ENCODE peak calls at places on chromosome 2, in nine cellular contexts. J is T-helper 2 cell; L is RWPE1; K is stimulated activated CD8-positive, alpha-beta memory T cell treated with anti-CD3 and anti-CD28 coated beads, Interleukin-15, amount 100 ng/mL, for 24 hours; N is retina; S is WTC11; B is activated CD4-positive, alpha-beta T cell treated with anti-CD3 and anti-CD28 coated beads, Interleukin-2, amount 50 U/mL, for 1 hour; T is ascending aorta; F is NCI-H2171. W is an unnamed sample.

GRCh38 chr2:15107137-15107536 is 454.0 kb downstream of the NBAS start:
- DNase-seq in J (no peak), L (no peak), K (no peak), N (no peak), S (no peak), B (no peak), T (no peak), F (no peak), W (no peak)

GRCh38 chr2:45746888-45747287 is 95.4 kb downstream of the PRKCE start:
- DNase-seq in J (no peak), L (no peak), K (no peak), N (no peak), S (no peak), B (no peak), T (no peak), F (no peak), W (no peak)

GRCh38 chr2:69644506-69644979 is 1.0 kb upstream of the AAK1 start:
- DNase-seq in J (no peak), L (no peak), K (no peak), N (no peak), S (no peak), B (no peak), T (no peak), F (no peak), W (no peak)

GRCh38 chr2:37790462-37790861 is 119.0 kb upstream of the CDC42EP3 start:
- DNase-seq in J (no peak), L (no peak), K (no peak), N (no peak), S (no peak), B (no peak), T (no peak), F (no peak), W (no peak)

GRCh38 chr2:105989070-105989469 is 205.0 kb downstream of the UXS1 start:
- DNase-seq in J (no peak), L (no peak), K (no peak), N (no peak), S (no peak), B (no peak), T (no peak), F (no peak), W (no peak)

GRCh38 chr2:3435440-3435839 is 55.9 kb downstream of the TRAPPC12 start:
- DNase-seq in J (no peak), L (no peak), K (no peak), N (no peak), S (no peak), B (no peak), T (no peak), F (no peak), W (no peak)

GRCh38 chr2:30230479-30230854 is 867 bp upstream of the LBH start:
- DNase-seq in J (no peak), L (no peak), K (no peak), N (no peak), S (peak), B (no peak), T (no peak), F (no peak), W (no peak)

GRCh38 chr2:36670881-36671595 is 25.5 kb upstream of the VIT start:
- DNase-seq in J (no peak), L (no peak), K (no peak), N (no peak), S (no peak), B (no peak), T (no peak), F (no peak), W (no peak)

GRCh38 chr2:164597988-164598387 is 23.3 kb downstream of the GRB14 start:
- DNase-seq in J (no peak), L (no peak), K (no peak), N (no peak), S (no peak), B (no peak), T (no peak), F (no peak), W (no peak)

GRCh38 chr2:143110759-143111428 is 18.3 kb upstream of the ARHGAP15 start:
- DNase-seq in J (peak), L (peak), K (no peak), N (peak), S (peak), B (peak), T (no peak), F (peak), W (peak)